ENCODE peak calls at places on chromosomes 13 and 19, in nine cellular contexts. D, P, B, U, T, N, Z, S and Q are unnamed samples.

GRCh38 chr19:7831452-7831851 is 1.4 kb downstream of the EVI5L start:
- DNase-seq in T (no peak), D (no peak), U (peak), B (no peak), P (peak), S (peak), Z (no peak), N (no peak), Q (no peak)

GRCh38 chr13:91097269-91097668 is 250.2 kb upstream of the MIR17HG start:
- DNase-seq in P (no peak), S (no peak), B (no peak), N (no peak), Z (no peak), D (no peak), U (no peak), T (no peak), Q (no peak)

GRCh38 chr13:38530492-38530891 is 156.4 kb upstream of the FREM2 start:
- DNase-seq in D (peak), N (no peak), B (peak), P (peak), Z (no peak), T (no peak), U (no peak), S (peak), Q (peak)

GRCh38 chr13:77579971-77580370 is 44.5 kb downstream of the SCEL start:
- DNase-seq in S (no peak), Z (no peak), N (no peak), U (no peak), P (no peak), B (no peak), D (no peak), T (no peak), Q (no peak)

GRCh38 chr13:75312884-75313520 is 169.0 kb downstream of the TBC1D4 start:
- DNase-seq in S (no peak), B (no peak), N (no peak), P (no peak), Z (no peak), U (no peak), D (no peak), T (no peak), Q (no peak)

GRCh38 chr13:59437902-59438301 is 725.8 kb downstream of the DIAPH3 start:
- DNase-seq in U (no peak), B (no peak), D (no peak), T (no peak), P (no peak), Z (no peak), N (no peak), S (peak), Q (no peak)

GRCh38 chr13:41700790-41701310 is 243.5 kb downstream of the RGCC start:
- DNase-seq in P (peak), Z (no peak), U (no peak), B (peak), N (no peak), T (no peak), S (peak), D (peak), Q (peak)

GRCh38 chr13:100517706-100518105 is 70.9 kb downstream of the GGACT start:
- DNase-seq in T (no peak), B (no peak), D (no peak), P (no peak), N (no peak), U (no peak), S (no peak), Z (no peak), Q (no peak)

GRCh38 chr13:56528040-56528760 is 612.5 kb upstream of the PRR20A start:
- DNase-seq in U (no peak), Z (no peak), T (no peak), B (no peak), P (no peak), D (no peak), N (no peak), S (no peak), Q (no peak)

GRCh38 chr19:19900574-19901444 is at the start of gene ZNF93:
- DNase-seq in P (peak), S (peak), Z (peak), N (peak), D (peak), T (peak), B (peak), U (no peak), Q (peak)

GRCh38 chr19:14977128-14977527 is 2.5 kb downstream of the SLC1A6 start:
- DNase-seq in U (no peak), N (no peak), P (no peak), Z (no peak), T (no peak), D (no peak), B (no peak), S (no peak), Q (no peak)

GRCh38 chr19:2462635-2463421 is 6.1 kb upstream of the LMNB2 start:
- DNase-seq in P (peak), U (no peak), N (peak), Z (peak), D (peak), S (peak), T (peak), B (peak), Q (peak)

GRCh38 chr19:43780706-43781525 is at the start of gene KCNN4:
- DNase-seq in S (peak), D (peak), B (peak), P (peak), Z (peak), N (no peak), U (peak), T (no peak), Q (no peak)

DNA sequence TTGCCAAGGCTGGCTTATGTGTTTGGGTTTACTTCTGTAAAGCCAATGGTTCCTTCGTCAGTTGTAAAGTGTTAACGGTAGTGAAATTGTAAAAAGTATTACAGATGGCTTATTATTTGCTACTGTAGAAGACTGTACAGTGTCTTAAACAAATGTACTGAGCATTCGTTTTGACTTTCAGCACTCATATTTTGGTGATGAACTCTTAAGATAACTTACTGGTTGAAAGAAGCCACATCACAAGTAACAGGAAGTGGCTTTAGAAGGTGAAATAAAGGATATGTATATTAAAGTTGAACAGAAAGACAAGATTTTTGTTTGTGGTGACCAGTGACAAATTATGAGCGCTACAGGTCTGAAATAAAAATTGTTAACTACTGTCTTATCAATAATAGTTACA is 64.2 kb downstream of the URI1 start:
- DNase-seq in B (no peak), S (no peak), U (no peak), N (no peak), P (no peak), T (no peak), D (no peak), Z (no peak), Q (no peak)
- H3K4me3 ChIP-seq in B (no peak), S (no peak), U (no peak), N (no peak), P (no peak), T (no peak), D (no peak), Z (no peak), Q (no peak)

DNA sequence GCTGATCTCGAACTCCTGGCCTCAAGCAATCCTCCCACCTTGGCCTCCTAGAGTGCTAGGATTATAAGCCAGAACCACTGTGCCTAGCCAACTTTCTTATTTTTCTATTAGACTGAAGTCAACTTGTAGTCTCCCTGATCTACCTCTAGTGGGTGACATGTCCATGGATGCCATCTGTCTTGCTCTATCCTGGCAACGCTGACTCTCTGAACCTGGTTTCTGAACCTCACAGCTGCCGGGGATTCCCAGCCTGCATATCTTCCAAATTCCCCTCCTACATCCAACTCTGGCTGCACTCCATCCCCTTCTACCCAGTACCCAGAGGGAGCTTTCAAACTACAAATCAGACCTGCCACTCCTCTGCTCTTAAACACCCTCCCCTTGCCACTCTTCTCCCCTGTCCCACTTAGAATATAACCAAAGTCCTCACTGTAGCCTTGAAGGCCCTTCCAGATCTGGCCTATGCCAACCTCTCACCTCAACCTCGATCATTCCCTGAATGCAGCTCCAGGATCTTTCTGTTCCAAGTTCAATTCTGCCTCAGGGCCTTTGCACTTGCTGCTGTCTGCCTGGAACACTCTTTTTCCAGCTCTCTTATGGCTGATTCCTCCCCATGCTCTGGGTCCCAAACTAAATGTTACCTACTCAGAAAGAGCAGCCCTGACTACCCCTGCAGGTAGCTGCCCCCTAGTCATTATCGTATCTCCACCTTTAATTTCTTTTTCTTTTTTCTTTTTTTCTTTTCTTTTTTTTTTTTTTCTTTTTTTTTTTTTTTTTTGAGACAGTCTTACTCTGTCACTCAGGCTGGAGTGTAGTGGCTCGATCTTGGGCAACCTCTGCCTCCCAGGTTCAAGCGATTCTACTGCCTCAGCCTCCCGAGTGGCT is 2.2 kb downstream of the CLIP3 start:
- DNase-seq in B (no peak), Z (no peak), U (no peak), D (no peak), S (no peak), P (peak), N (no peak), T (no peak), Q (no peak)
- TF ChIP-seq CTCF in B (peak), Z (no peak), U (peak), D (peak), S (no peak), P (peak), N (no peak), T (no peak), Q (peak)

DNA sequence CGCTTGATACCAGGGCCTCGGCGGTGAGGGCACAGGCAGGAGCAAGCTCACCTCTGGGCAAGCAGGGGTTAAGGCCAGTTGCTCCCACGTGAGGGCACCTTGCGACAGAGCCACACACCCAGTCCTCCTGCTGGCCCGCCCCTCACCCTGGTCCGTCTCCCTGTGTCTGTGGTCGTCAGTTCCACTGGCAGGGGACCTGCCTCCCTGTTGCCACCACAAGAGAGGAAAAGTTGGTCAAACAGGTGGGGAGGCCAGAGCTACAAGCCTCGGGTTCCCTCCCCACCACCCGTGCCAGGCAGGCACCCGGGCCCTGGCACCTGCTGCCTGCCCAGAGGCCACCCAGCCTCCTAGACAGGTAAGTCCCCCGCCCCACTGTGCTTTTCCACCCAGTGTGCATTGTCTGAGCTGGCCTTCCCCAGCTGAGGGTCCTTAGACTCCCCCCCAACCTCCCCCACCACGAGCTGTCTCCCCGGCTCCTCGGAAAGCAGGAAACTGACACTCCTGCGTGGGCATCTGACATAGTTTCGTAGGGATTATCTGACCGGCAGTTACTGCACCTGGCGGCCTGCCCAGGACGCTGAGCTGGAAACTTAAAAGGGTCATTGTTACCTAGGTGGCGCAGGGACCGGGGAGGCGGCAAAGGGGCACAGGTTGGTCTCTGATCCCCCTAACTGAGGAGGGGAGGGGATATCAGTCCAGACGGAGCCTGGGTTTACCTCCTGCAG is at the start of gene TJP3:
- DNase-seq in N (no peak), Z (peak), P (no peak), T (peak), U (no peak), D (no peak), S (no peak), B (no peak), Q (peak)
- H3K4me3 ChIP-seq in N (no peak), Z (peak), P (no peak), T (no peak), U (peak), D (no peak), S (no peak), B (no peak), Q (peak)

GRCh38 chr19:45215391-45216191 is 29.6 kb downstream of the EXOC3L2 start:
- DNase-seq in P (no peak), B (no peak), U (no peak), Z (peak), D (no peak), N (no peak), T (peak), S (no peak), Q (no peak)
- TF ChIP-seq CTCF in P (no peak), B (no peak), U (no peak), Z (no peak), D (no peak), N (no peak), T (no peak), S (no peak), Q (no peak)